ENCODE peak calls at places on chromosomes 12 and 14, in six cellular contexts. L is PC-9, O is smooth muscle cell of the brain vasculature, R is NCI-H345, Y is amniotic stem cell, H is MV-4-11. C is an unnamed sample.

GRCh38 chr12:94172031-94172430 is 23.7 kb downstream of the PLXNC1 start:
- DNase-seq in L (no peak), O (no peak), R (no peak), Y (no peak), H (peak; percentile 59), C (no peak)

GRCh38 chr14:67487937-67488893 is at the start of gene TMEM229B:
- DNase-seq in L (no peak), O (no peak), R (no peak), Y (no peak), H (peak; percentile 95), C (no peak)

GRCh38 chr12:15982921-15983320 is 71.8 kb downstream of the DERA start:
- DNase-seq in L (no peak), O (no peak), R (no peak), Y (no peak), H (no peak), C (no peak)

GRCh38 chr12:78651755-78652154 is 212.8 kb upstream of the SYT1 start:
- DNase-seq in L (no peak), O (no peak), R (no peak), Y (no peak), H (no peak), C (no peak)

GRCh38 chr12:108865169-108865568 is 7.8 kb upstream of the SSH1 start:
- DNase-seq in L (no peak), O (no peak), R (no peak), Y (no peak), H (no peak), C (no peak)

GRCh38 chr14:97106166-97106565 is 309.0 kb downstream of the VRK1 start:
- DNase-seq in L (no peak), O (no peak), R (peak; percentile 20), Y (no peak), H (no peak), C (no peak)

GRCh38 chr12:103330672-103331071 is 165.1 kb downstream of the C12orf42 start:
- DNase-seq in L (no peak), O (no peak), R (no peak), Y (no peak), H (no peak), C (no peak)

GRCh38 chr12:71726548-71726947 is 28.1 kb upstream of the RAB21 start:
- DNase-seq in L (no peak), O (no peak), R (no peak), Y (no peak), H (no peak), C (no peak)

GRCh38 chr12:28568083-28568482 is 377.8 kb downstream of the CCDC91 start:
- DNase-seq in L (no peak), O (no peak), R (no peak), Y (peak; percentile 72), H (peak; percentile 85), C (no peak)

GRCh38 chr12:110957652-110958051 is 37.3 kb upstream of the MYL2 start:
- DNase-seq in L (no peak), O (no peak), R (no peak), Y (no peak), H (no peak), C (no peak)

GRCh38 chr14:105863296-105864108 is 337.1 kb downstream of the TMEM121 start:
- DNase-seq in L (no peak), O (no peak), R (no peak), Y (no peak), H (no peak), C (no peak)

GRCh38 chr12:124437621-124438414 is 129.6 kb downstream of the NCOR2 start:
- DNase-seq in L (no peak), O (no peak), R (no peak), Y (no peak), H (no peak), C (no peak)

GRCh38 chr12:92248977-92249376 is 103.3 kb upstream of the BTG1 start:
- DNase-seq in L (no peak), O (no peak), R (no peak), Y (no peak), H (no peak), C (no peak)